ENCODE peak calls at places on chromosomes 1 and 21, in five cellular contexts. V, A, T, Z and O are unnamed samples.
A peak's percentile ranks its signal among the peaks of the same experiment; 100 is the strongest.

GRCh38 chr21:32468567-32469175 is 56.2 kb downstream of the EVA1C start:
- DNase-seq in V (no peak), Z (no peak), T (no peak), A (no peak), O (no peak)

GRCh38 chr21:33289199-33289819 is 23.1 kb downstream of the IL10RB start:
- DNase-seq in T (peak; percentile 47), A (no peak), V (no peak), Z (no peak), O (no peak)

GRCh38 chr1:214264196-214264595 is 16.8 kb upstream of the SMYD2 start:
- DNase-seq in Z (no peak), A (no peak), T (no peak), V (no peak), O (no peak)

GRCh38 chr1:25502957-25503356 is 40.4 kb upstream of the LDLRAP1 start:
- DNase-seq in Z (no peak), A (no peak), T (peak; percentile 79), V (no peak), O (no peak)

GRCh38 chr1:2540816-2541492 is 10.9 kb upstream of the HES5 start:
- DNase-seq in V (no peak), T (no peak), Z (no peak), A (no peak), O (no peak)

GRCh38 chr1:15417365-15417934 is 7.8 kb downstream of the EFHD2 start:
- DNase-seq in V (peak; percentile 52), Z (peak; percentile 85), A (no peak), T (peak; percentile 83), O (peak; percentile 72)

GRCh38 chr1:224182057-224182865 is 779 bp upstream of the DEGS1 start:
- DNase-seq in Z (peak; percentile 26), T (no peak), A (no peak), V (no peak), O (peak; percentile 29)

GRCh38 chr1:22075718-22076117 is 23.2 kb downstream of the CDC42 start:
- DNase-seq in V (no peak), A (no peak), T (no peak), Z (no peak), O (no peak)

GRCh38 chr1:28246427-28246832 is 10.5 kb downstream of the ATP5IF1 start:
- DNase-seq in Z (peak; percentile 90), V (no peak), T (peak; percentile 47), A (no peak), O (no peak)

GRCh38 chr1:218496561-218496960 is 151.4 kb downstream of the TGFB2 start:
- DNase-seq in T (peak; percentile 100), V (peak; percentile 93), Z (peak; percentile 100), A (no peak), O (no peak)

GRCh38 chr1:225228871-225229303 is 199.0 kb downstream of the LBR start:
- DNase-seq in T (no peak), V (no peak), Z (no peak), A (no peak), O (no peak)

GRCh38 chr1:55053265-55053954 is 14.1 kb downstream of the PCSK9 start:
- DNase-seq in V (no peak), A (no peak), T (no peak), Z (no peak), O (no peak)

GRCh38 chr1:115337633-115338456 is at the start of gene NGF:
- DNase-seq in T (peak; percentile 78), Z (peak; percentile 67), A (no peak), V (peak; percentile 53), O (no peak)

GRCh38 chr1:22518379-22518778 is 44.9 kb upstream of the EPHA8 start:
- DNase-seq in Z (no peak), A (no peak), V (peak; percentile 37), T (peak; percentile 34), O (no peak)

GRCh38 chr21:45865106-45865835 is 116.3 kb upstream of the COL6A1 start:
- DNase-seq in Z (peak; percentile 80), V (peak; percentile 73), T (peak; percentile 92), A (no peak), O (no peak)

GRCh38 chr1:108706643-108707042 is 6.1 kb upstream of the FNDC7 start:
- DNase-seq in Z (no peak), V (no peak), T (no peak), A (no peak), O (no peak)

GRCh38 chr1:1974834-1975233 is 28.8 kb downstream of the CFAP74 start:
- DNase-seq in V (no peak), A (no peak), T (no peak), Z (no peak), O (no peak)

GRCh38 chr1:78045850-78046778 is at the start of gene GIPC2:
- DNase-seq in A (no peak), T (peak; percentile 18), V (peak; percentile 34), Z (no peak), O (no peak)

GRCh38 chr21:39633043-39633442 is 20.3 kb downstream of the B3GALT5 start:
- DNase-seq in A (no peak), V (peak; percentile 42), Z (peak; percentile 84), T (peak; percentile 52), O (no peak)

GRCh38 chr1:29186707-29187106 is 5.0 kb upstream of the SRSF4 start:
- DNase-seq in Z (no peak), V (no peak), A (no peak), T (no peak), O (no peak)

GRCh38 chr1:176949033-176949662 is 215.4 kb downstream of the ASTN1 start:
- DNase-seq in T (peak; percentile 24), A (no peak), V (peak; percentile 2), Z (peak; percentile 54), O (no peak)

GRCh38 chr1:68426594-68426993 is 23.2 kb downstream of the RPE65 start:
- DNase-seq in A (no peak), V (no peak), T (no peak), Z (no peak), O (no peak)

GRCh38 chr21:41537356-41537755 is 29.4 kb upstream of the TMPRSS2 start:
- DNase-seq in Z (no peak), V (no peak), A (no peak), T (no peak), O (no peak)

GRCh38 chr1:32758795-32759430 is 56.3 kb upstream of the SYNC start:
- DNase-seq in V (no peak), T (no peak), Z (no peak), A (no peak), O (no peak)

GRCh38 chr1:32755810-32756159 is 53.2 kb upstream of the SYNC start:
- DNase-seq in V (no peak), Z (no peak), T (no peak), A (no peak), O (no peak)

GRCh38 chr1:32758177-32758794 is 55.7 kb upstream of the SYNC start:
- DNase-seq in Z (no peak), V (no peak), T (no peak), A (no peak), O (no peak)

GRCh38 chr1:32755098-32755809 is 52.7 kb upstream of the SYNC start:
- DNase-seq in Z (no peak), V (no peak), A (no peak), T (no peak), O (no peak)

GRCh38 chr1:32757213-32757895 is 54.8 kb upstream of the SYNC start:
- DNase-seq in V (no peak), T (no peak), A (no peak), Z (no peak), O (no peak)
- H3K4me1 ChIP-seq in V (peaks cover 26% of the 10 kb centered on the region), T (peaks cover 32% of the 10 kb centered on the region), A (peaks cover 99% of the 10 kb centered on the region), Z (peaks cover 72% of the 10 kb centered on the region), O (peaks cover 6% of the 10 kb centered on the region)

DNA sequence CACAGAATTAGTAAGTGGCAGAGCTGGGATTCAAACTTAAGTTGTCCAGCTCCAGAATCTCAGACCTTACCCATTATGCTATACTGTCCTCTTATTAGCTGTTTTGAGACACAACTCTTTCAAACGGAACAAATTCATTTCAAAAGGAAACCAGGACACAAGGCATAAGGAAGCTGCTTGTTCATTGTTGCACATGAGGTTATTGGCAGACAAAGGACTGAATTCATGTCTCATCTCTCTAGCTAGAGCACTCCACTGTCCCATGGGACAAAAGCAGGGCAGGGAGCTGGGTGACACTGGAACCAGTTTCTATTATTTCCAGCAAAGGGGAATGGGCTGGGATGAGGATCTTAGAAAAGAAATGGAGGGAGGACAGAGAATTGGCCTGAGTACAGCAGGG is 26.4 kb downstream of the CHI3L2 start:
- DNase-seq in T (no peak), V (no peak), Z (no peak), A (no peak), O (no peak)
- H3K27me3 ChIP-seq in T (peaks cover 21% of the 10 kb centered on the region), V (peaks cover 19% of the 10 kb centered on the region), Z (peaks cover 36% of the 10 kb centered on the region), A (no peaks in the 10 kb centered on the region), O (no peaks in the 10 kb centered on the region)

GRCh38 chr1:163201906-163202305 is 810 bp downstream of the RGS5 start:
- DNase-seq in Z (no peak), A (no peak), T (no peak), V (no peak), O (no peak)

GRCh38 chr1:163205513-163205912 is 2.8 kb upstream of the RGS5 start:
- DNase-seq in Z (no peak), V (no peak), A (no peak), T (peak; percentile 46), O (no peak)

GRCh38 chr1:163197022-163197421 is 5.7 kb downstream of the RGS5 start:
- DNase-seq in Z (no peak), A (no peak), V (no peak), T (no peak), O (no peak)

GRCh38 chr1:163203561-163203960 is 845 bp upstream of the RGS5 start:
- DNase-seq in A (no peak), Z (no peak), V (no peak), T (peak; percentile 3), O (no peak)

DNA sequence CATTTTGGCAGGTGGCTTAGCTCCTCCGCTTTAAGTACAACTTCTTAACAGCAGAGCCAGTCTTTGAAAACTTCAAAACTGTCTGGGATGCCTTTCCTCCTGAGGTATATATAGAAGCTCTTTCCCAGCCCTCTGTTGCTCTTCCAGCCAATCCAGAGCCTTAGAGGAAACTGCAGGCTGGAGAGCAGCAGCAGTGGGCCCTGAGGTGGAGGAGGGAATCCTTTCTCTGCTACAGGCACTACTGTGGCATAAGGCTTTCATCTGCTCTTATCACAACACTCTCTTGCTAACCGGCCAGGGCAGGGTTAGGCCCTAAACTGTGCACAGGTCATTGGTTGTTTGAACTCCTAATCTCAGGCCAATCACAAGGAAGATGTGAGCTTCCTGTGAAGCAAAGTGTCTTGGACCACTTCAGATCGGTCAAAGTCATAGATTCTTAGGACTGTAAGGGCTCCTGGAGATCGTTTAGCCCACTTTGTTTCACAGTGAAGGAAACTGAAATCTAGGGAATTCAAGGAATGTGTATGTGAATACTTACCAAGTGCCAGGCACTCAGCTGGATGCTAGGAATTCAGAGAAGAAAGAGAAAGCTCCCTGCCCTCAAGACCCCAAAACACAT is at the start of gene RGS5:
- DNase-seq in V (peak; percentile 7), Z (no peak), A (no peak), T (peak; percentile 40), O (no peak)
- H3K4me3 ChIP-seq in V (no peak within 1 kb of the TSS), Z (no peak within 1 kb of the TSS), A (no peak within 1 kb of the TSS), T (no peak within 1 kb of the TSS), O (no peak within 1 kb of the TSS)

DNA sequence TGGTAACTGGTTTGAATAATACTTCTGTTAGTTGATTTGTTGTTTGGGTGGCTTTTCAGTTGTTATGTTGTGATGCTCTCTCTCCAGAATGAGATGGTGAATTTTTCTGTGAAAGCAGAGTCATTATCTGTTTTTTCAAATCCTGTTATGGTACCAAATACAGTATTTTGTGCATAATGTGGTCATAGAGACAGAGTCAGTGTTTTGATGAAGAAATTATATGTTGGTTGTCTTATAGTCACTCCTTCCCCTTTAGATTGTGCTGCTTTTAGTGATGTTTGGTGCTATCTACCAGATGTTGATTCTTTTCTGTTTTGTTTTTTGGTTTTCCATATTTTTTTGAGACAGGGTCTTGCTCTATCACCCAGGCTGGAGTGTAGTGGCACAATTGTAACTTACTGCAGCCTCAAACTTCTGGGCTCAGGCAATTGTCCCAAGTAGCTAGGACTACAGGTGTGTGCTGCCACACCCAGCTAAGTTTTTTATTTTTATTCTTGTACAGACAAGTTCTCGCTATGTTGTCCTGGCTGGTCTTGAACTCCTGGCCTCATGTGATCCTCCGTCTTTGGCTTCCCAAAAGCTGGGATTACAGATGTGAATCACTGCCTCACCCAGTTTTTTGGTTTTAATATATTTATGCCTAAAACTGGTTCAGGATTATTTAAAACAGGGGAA is 7.2 kb downstream of the PPP2R5A start:
- DNase-seq in V (no peak), T (no peak), A (no peak), Z (no peak), O (no peak)
- H3K4me1 ChIP-seq in V (peaks cover 4% of the 10 kb centered on the region), T (peaks cover 6% of the 10 kb centered on the region), A (peaks cover 100% of the 10 kb centered on the region), Z (peaks cover 42% of the 10 kb centered on the region), O (peaks cover 35% of the 10 kb centered on the region)